ENCODE peak calls at places on chromosomes 2 and 18, in eight cellular contexts. W is left lung, E is gastrocnemius medialis, L is left ventricle myocardium inferior, Z is ovary, G is A549, A is lower lobe of right lung, M is heart left ventricle. C is an unnamed sample.

GRCh38 chr2:75290600-75291140 is 91.3 kb upstream of the TACR1 start:
- DNase-seq in W (no peak), E (no peak), L (no peak), Z (no peak), G (peak; percentile 18), A (no peak), M (no peak), C (no peak)

GRCh38 chr2:189203177-189203799 is 23.7 kb upstream of the COL5A2 start:
- DNase-seq in W (no peak), E (no peak), L (no peak), Z (no peak), G (peak; percentile 59), A (no peak), M (no peak), C (no peak)

GRCh38 chr18:80176334-80177080 is 67.4 kb downstream of the ADNP2 start:
- DNase-seq in W (no peak), E (no peak), L (no peak), Z (no peak), G (no peak), A (no peak), M (no peak), C (no peak)

GRCh38 chr2:39289609-39290008 is 45.8 kb upstream of the CDKL4 start:
- DNase-seq in W (no peak), E (no peak), L (no peak), Z (no peak), G (no peak), A (no peak), M (no peak), C (no peak)

GRCh38 chr2:43248621-43249020 is 22.2 kb upstream of the ZFP36L2 start:
- DNase-seq in W (no peak), E (no peak), L (no peak), Z (no peak), G (no peak), A (no peak), M (no peak), C (no peak)

GRCh38 chr2:196479350-196479749 is 160.2 kb upstream of the CCDC150 start:
- DNase-seq in W (no peak), E (no peak), L (no peak), Z (no peak), G (no peak), A (no peak), M (no peak), C (no peak)

GRCh38 chr18:63460414-63460813 is 16.3 kb upstream of the SERPINB5 start:
- DNase-seq in W (no peak), E (no peak), L (no peak), Z (no peak), G (no peak), A (no peak), M (no peak), C (no peak)

GRCh38 chr2:20291106-20291564 is 59.5 kb downstream of the PUM2 start:
- DNase-seq in W (no peak), E (no peak), L (no peak), Z (no peak), G (peak; percentile 91), A (no peak), M (no peak), C (peak; percentile 83)

GRCh38 chr18:48623468-48624220 is 84.8 kb downstream of the CTIF start:
- DNase-seq in W (no peak), E (no peak), L (no peak), Z (no peak), G (peak; percentile 69), A (no peak), M (no peak), C (no peak)

GRCh38 chr2:64018715-64019082 is 529 bp downstream of the VPS54 start:
- DNase-seq in W (no peak), E (no peak), L (peak; percentile 53), Z (peak; percentile 62), G (no peak), A (peak; percentile 75), M (peak; percentile 56), C (peak; percentile 58)

GRCh38 chr2:9091819-9092218 is 88.3 kb upstream of the MBOAT2 start:
- DNase-seq in W (no peak), E (no peak), L (no peak), Z (no peak), G (no peak), A (no peak), M (no peak), C (no peak)

DNA sequence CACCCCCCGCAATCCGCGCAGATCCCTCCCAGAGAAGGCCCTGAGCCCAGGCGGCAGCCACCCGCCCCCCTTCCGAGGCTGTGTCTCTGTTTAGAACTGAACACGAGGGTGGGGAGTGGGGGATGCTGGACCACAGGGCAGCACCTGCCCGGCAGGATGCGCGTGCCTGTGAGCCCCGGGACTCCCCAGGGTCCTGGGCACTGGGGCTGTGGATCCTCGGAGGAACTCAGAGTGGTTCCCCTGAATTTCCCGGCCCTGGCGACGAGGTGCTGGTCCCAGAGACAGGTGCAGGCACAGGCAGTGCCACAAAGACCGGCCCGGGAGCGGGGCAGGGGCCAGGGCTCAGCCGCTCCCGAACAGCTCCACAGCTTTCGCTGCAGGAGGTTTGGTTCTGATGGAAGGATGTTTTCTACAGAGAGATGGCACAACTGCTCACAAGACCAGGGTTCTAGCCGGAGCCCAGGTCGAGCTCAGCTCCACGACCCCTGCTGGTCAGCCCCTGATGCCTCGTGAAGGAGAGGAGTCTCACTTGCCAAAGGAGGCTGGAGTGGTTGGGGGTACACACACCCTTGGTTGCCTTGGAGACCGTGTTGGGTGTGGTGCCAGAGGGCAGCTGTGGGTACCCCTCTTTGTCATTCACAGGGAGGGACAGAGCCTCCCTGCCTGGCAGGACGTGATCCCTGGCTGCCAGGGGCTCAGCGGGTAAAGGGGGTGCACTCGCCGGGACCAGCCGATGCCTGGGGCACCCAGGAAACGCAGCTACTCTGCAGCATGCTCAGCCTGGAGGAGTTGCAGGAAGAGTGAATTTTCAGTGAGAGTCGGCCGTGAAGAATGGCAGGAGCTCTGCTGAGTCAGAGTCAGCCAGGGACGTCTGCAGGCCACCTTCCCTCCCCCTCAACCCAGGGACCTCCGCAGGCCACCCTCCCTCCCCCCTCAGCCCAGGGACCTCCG is 4.4 kb upstream of the NEU4 start:
- DNase-seq in W (peak; percentile 29), E (peak; percentile 18), L (no peak), Z (no peak), G (peak; percentile 38), A (peak; percentile 45), M (no peak), C (no peak)
- TF ChIP-seq CTCF in W (no peak), E (no peak), L (peak; percentile 7), Z (no peak), G (no peak), A (no peak), M (no peak), C (no peak)

GRCh38 chr2:118991554-118991953 is 49.6 kb downstream of the MARCO start:
- DNase-seq in W (no peak), E (no peak), L (no peak), Z (no peak), G (no peak), A (no peak), M (no peak), C (no peak)
- H3K4me1 ChIP-seq in W (no peaks in the 10 kb centered on the region), E (no peaks in the 10 kb centered on the region), L (no peaks in the 10 kb centered on the region), Z (no peaks in the 10 kb centered on the region), G (no peaks in the 10 kb centered on the region), A (no peaks in the 10 kb centered on the region), M (no peaks in the 10 kb centered on the region), C (no peaks in the 10 kb centered on the region)

GRCh38 chr2:112256654-112257053 is 1.8 kb upstream of the ZC3H8 start:
- DNase-seq in W (no peak), E (no peak), L (no peak), Z (no peak), G (no peak), A (no peak), M (no peak), C (no peak)

GRCh38 chr2:112257575-112257974 is 2.7 kb upstream of the ZC3H8 start:
- DNase-seq in W (no peak), E (no peak), L (no peak), Z (no peak), G (peak; percentile 13), A (no peak), M (no peak), C (no peak)

GRCh38 chr2:112260295-112260625 is 5.4 kb upstream of the ZC3H8 start:
- DNase-seq in W (no peak), E (no peak), L (no peak), Z (no peak), G (no peak), A (no peak), M (no peak), C (no peak)

GRCh38 chr2:112262876-112263275 is 8.0 kb upstream of the ZC3H8 start:
- DNase-seq in W (no peak), E (no peak), L (no peak), Z (no peak), G (no peak), A (no peak), M (no peak), C (no peak)

DNA sequence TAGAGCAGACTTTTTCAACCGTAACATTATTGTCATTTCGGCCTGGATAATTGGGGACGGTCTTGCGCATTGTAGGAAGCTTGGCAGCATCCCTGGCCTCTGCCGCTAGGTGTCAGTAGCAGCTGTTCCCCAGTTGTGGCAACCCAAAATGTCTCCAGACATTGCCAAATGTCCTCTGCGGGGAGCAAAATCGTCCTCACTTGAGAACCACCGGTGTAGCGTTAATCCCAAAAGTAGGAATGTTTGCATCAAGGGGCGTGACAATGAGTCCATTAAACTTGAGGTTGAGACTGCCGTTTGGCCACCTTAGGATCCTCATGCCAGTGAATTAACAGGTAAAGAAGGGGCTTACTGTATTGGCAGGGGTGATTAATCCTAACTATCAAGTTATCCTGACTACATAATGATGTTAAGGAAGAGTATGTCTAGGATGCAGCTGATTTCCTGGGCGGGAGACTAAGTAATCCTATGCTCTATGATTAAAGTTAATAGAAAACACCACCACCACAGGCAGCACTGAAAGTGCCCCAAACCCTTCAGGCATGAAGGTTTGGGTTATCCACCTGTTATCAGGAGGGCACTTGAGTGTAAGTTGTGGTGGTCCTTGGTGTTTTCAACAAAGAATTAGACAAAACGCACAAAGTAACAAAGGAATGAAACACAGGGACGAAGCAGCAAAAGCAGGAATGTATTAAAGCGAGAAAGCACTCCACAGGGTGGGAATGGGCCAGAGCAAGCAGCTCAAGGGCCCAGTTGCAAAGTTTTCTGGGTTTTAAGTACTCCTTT is 4.9 kb upstream of the ZC3H8 start:
- DNase-seq in W (peak; percentile 82), E (peak; percentile 79), L (peak; percentile 81), Z (peak; percentile 83), G (peak; percentile 80), A (peak; percentile 85), M (peak; percentile 84), C (peak; percentile 84)
- H3K4me3 ChIP-seq in W (no peak overlapping the region), E (no peak overlapping the region), L (peak overlapping the region; percentile 29), Z (no peak overlapping the region), G (no peak overlapping the region), A (peak overlapping the region; percentile 22), M (peak overlapping the region; percentile 14), C (peak overlapping the region; percentile 15)

GRCh38 chr2:239359194-239359912 is 41.5 kb downstream of the HDAC4 start:
- DNase-seq in W (no peak), E (no peak), L (no peak), Z (no peak), G (no peak), A (no peak), M (no peak), C (no peak)

GRCh38 chr2:239360421-239361310 is 40.2 kb downstream of the HDAC4 start:
- DNase-seq in W (no peak), E (no peak), L (no peak), Z (no peak), G (no peak), A (no peak), M (no peak), C (no peak)

GRCh38 chr2:239360008-239360407 is 40.8 kb downstream of the HDAC4 start:
- DNase-seq in W (no peak), E (no peak), L (no peak), Z (no peak), G (no peak), A (peak; percentile 29), M (no peak), C (no peak)

GRCh38 chr2:239362497-239362896 is 38.3 kb downstream of the HDAC4 start:
- DNase-seq in W (no peak), E (no peak), L (no peak), Z (no peak), G (no peak), A (no peak), M (no peak), C (no peak)

GRCh38 chr2:239361311-239361642 is 39.5 kb downstream of the HDAC4 start:
- DNase-seq in W (no peak), E (no peak), L (no peak), Z (no peak), G (no peak), A (no peak), M (no peak), C (no peak)
- TF ChIP-seq CTCF in W (no peak), E (no peak), L (peak; percentile 35), Z (no peak), G (no peak), A (no peak), M (peak; percentile 18), C (no peak)

C was measured in Caco-2.